ENCODE peak calls at places on chromosomes 13 and 19, in six cellular contexts. Q is amniotic stem cell, O is breast epithelium, B is hepatic stellate cell, I is T follicular helper cell, A is glutamatergic neuron. D is an unnamed sample.

GRCh38 chr13:44818428-44818827 is 170.8 kb downstream of the NUFIP1 start:
- DNase-seq in Q (no peak), O (no peak), B (no peak), I (no peak), A (no peak), D (peak)

GRCh38 chr19:18135712-18136584 is 17.0 kb upstream of the PIK3R2 start:
- DNase-seq in Q (no peak), O (no peak), B (no peak), I (no peak), A (no peak), D (no peak)

GRCh38 chr19:56291857-56292256 is 19.3 kb downstream of the EDDM13 start:
- DNase-seq in Q (no peak), O (no peak), B (no peak), I (no peak), A (no peak), D (no peak)

GRCh38 chr19:18416778-18417249 is 2.4 kb upstream of the SSBP4 start:
- DNase-seq in Q (peak), O (peak), B (peak), I (peak), A (peak), D (peak)

GRCh38 chr13:61136101-61136500 is 279.5 kb downstream of the PCDH20 start:
- DNase-seq in Q (no peak), O (no peak), B (no peak), I (no peak), A (no peak), D (no peak)

GRCh38 chr13:32624441-32624840 is 38.2 kb downstream of the PDS5B start:
- DNase-seq in Q (no peak), O (no peak), B (peak), I (no peak), A (no peak), D (no peak)

GRCh38 chr19:49807174-49807830 is 5.8 kb downstream of the FUZ start:
- DNase-seq in Q (no peak), O (no peak), B (no peak), I (no peak), A (no peak), D (no peak)

GRCh38 chr19:42409477-42409876 is 17.7 kb downstream of the LIPE start:
- DNase-seq in Q (no peak), O (no peak), B (no peak), I (no peak), A (no peak), D (no peak)

GRCh38 chr13:77637583-77637982 is 59.9 kb upstream of the SLAIN1 start:
- DNase-seq in Q (no peak), O (no peak), B (no peak), I (no peak), A (peak), D (no peak)

GRCh38 chr13:20074956-20075355 is 85.9 kb downstream of the GJA3 start:
- DNase-seq in Q (no peak), O (no peak), B (no peak), I (no peak), A (no peak), D (no peak)

GRCh38 chr13:102225892-102226291 is 176.0 kb downstream of the FGF14 start:
- DNase-seq in Q (no peak), O (no peak), B (no peak), I (no peak), A (no peak), D (no peak)

GRCh38 chr13:20711301-20712044 is 8.0 kb downstream of the IL17D start:
- DNase-seq in Q (no peak), O (no peak), B (no peak), I (no peak), A (no peak), D (peak)

GRCh38 chr19:50325310-50326100 is 3.7 kb downstream of the KCNC3 start:
- DNase-seq in Q (no peak), O (no peak), B (peak), I (peak), A (peak), D (peak)

GRCh38 chr19:2235396-2236284 is 489 bp downstream of the PLEKHJ1 start:
- DNase-seq in Q (no peak), O (peak), B (no peak), I (no peak), A (peak), D (no peak)

D was measured in islet precursor cell.